ENCODE peak calls at places on chromosomes 7 and 10, in ten cellular contexts. P is anterior cingulate cortex; T is HFF-Myc; R is body of pancreas; Q is activated CD4-positive, alpha-beta T cell treated with anti-CD3 and anti-CD28 coated beads, Interleukin-2, amount 50 U/mL, for 1 hour; Z is lower lobe of right lung; A is tibial artery; G is ovary; B is AG04449; U is NCI-H1105. K is an unnamed sample.

GRCh38 chr7:125061-125471 is 67.3 kb upstream of the FAM20C start:
- DNase-seq in B (no peak), A (no peak), P (no peak), Z (no peak), T (no peak), G (no peak), Q (no peak), R (no peak), U (no peak), K (no peak)

GRCh38 chr10:122078965-122079401 is 90.0 kb downstream of the TACC2 start:
- DNase-seq in T (no peak), R (no peak), A (no peak), Z (no peak), U (no peak), G (no peak), P (no peak), Q (no peak), B (no peak), K (no peak)

GRCh38 chr7:150787321-150788281 is 12.6 kb downstream of the TMEM176B start:
- DNase-seq in A (no peak), U (no peak), P (peak), G (peak), T (no peak), R (no peak), Z (no peak), B (no peak), Q (no peak), K (no peak)

GRCh38 chr10:3110782-3111625 is 43.7 kb downstream of the PFKP start:
- DNase-seq in R (no peak), P (no peak), T (no peak), G (no peak), Q (no peak), U (no peak), Z (no peak), A (no peak), B (no peak), K (no peak)

GRCh38 chr7:116521046-116521664 is 3.7 kb upstream of the CAV1 start:
- DNase-seq in P (no peak), B (no peak), G (no peak), Q (no peak), Z (no peak), R (no peak), U (no peak), A (no peak), T (no peak), K (no peak)

GRCh38 chr10:101090597-101090996 is 28.8 kb downstream of the KAZALD1 start:
- DNase-seq in T (no peak), U (no peak), Z (no peak), Q (no peak), G (no peak), B (no peak), R (no peak), P (no peak), A (no peak), K (no peak)

GRCh38 chr7:156962897-156963296 is 13.4 kb downstream of the NOM1 start:
- DNase-seq in Z (no peak), P (no peak), Q (no peak), T (no peak), A (no peak), R (no peak), B (no peak), G (no peak), U (no peak), K (no peak)

GRCh38 chr10:48594799-48595198 is 10.1 kb downstream of the ARHGAP22 start:
- DNase-seq in U (no peak), B (no peak), A (no peak), Z (no peak), G (no peak), P (no peak), Q (no peak), T (no peak), R (no peak), K (no peak)

GRCh38 chr10:3239066-3239919 is 66.7 kb upstream of the PITRM1 start:
- DNase-seq in R (peak), A (peak), T (peak), G (peak), P (peak), U (no peak), B (no peak), Q (peak), Z (peak), K (peak)

GRCh38 chr10:131839351-131839750 is 61.5 kb upstream of the PPP2R2D start:
- DNase-seq in R (no peak), G (no peak), Z (peak), U (no peak), B (no peak), Q (no peak), A (peak), T (no peak), P (no peak), K (no peak)

GRCh38 chr7:129969881-129970446 is 17.2 kb upstream of the UBE2H start:
- DNase-seq in R (no peak), G (no peak), B (no peak), Z (peak), U (no peak), P (no peak), Q (no peak), T (peak), A (no peak), K (no peak)

GRCh38 chr10:118968482-118968881 is 61.0 kb upstream of the NANOS1 start:
- DNase-seq in T (no peak), G (no peak), P (no peak), U (no peak), Q (no peak), R (no peak), A (no peak), B (no peak), Z (no peak), K (no peak)

GRCh38 chr10:100100651-100101525 is 19.2 kb upstream of the CPN1 start:
- DNase-seq in P (no peak), G (no peak), A (no peak), Z (no peak), R (no peak), Q (no peak), T (peak), B (no peak), U (no peak), K (no peak)

GRCh38 chr10:6201511-6201975 is 1.2 kb upstream of the PFKFB3 start:
- DNase-seq in A (peak), R (peak), B (no peak), T (no peak), Q (peak), Z (peak), U (no peak), P (peak), G (peak), K (peak)

GRCh38 chr10:34467364-34467763 is 347.7 kb downstream of the PARD3 start:
- DNase-seq in P (no peak), Q (no peak), B (no peak), A (no peak), G (no peak), T (no peak), Z (no peak), R (no peak), U (no peak), K (no peak)

GRCh38 chr7:94908204-94909022 is 1.0 kb downstream of the PPP1R9A start:
- DNase-seq in T (no peak), Z (peak), G (peak), U (peak), B (no peak), A (no peak), P (peak), R (peak), Q (no peak), K (no peak)

GRCh38 chr7:40848541-40849221 is 713.9 kb downstream of the SUGCT start:
- DNase-seq in T (no peak), B (no peak), A (no peak), Z (no peak), G (no peak), P (no peak), R (no peak), Q (no peak), U (no peak), K (no peak)

GRCh38 chr7:151366872-151367207 is 25.2 kb downstream of the NUB1 start:
- DNase-seq in A (no peak), B (no peak), Z (no peak), Q (no peak), U (no peak), P (no peak), R (no peak), G (no peak), T (peak), K (no peak)

GRCh38 chr7:44466300-44467216 is 23.9 kb downstream of the NUDCD3 start:
- DNase-seq in G (no peak), T (no peak), A (no peak), Z (no peak), B (peak), R (no peak), U (no peak), P (no peak), Q (no peak), K (no peak)

GRCh38 chr7:17971392-17971791 is 31.1 kb upstream of the SNX13 start:
- DNase-seq in G (no peak), U (no peak), Z (no peak), P (no peak), A (no peak), B (no peak), Q (no peak), R (no peak), T (no peak), K (no peak)

GRCh38 chr10:29344073-29344820 is 55.4 kb downstream of the LYZL1 start:
- DNase-seq in T (no peak), R (no peak), U (no peak), A (no peak), B (no peak), Q (no peak), Z (no peak), P (no peak), G (no peak), K (no peak)

GRCh38 chr10:22372298-22372697 is 27.0 kb downstream of the SPAG6 start:
- DNase-seq in G (no peak), P (no peak), R (no peak), Q (no peak), U (no peak), T (no peak), B (no peak), Z (no peak), A (no peak), K (no peak)

GRCh38 chr7:101453617-101454016 is 90.9 kb downstream of the COL26A1 start:
- DNase-seq in B (no peak), G (no peak), U (no peak), Z (no peak), P (no peak), Q (no peak), T (no peak), R (no peak), A (no peak), K (no peak)

GRCh38 chr7:71132521-71133231 is 732 bp downstream of the GALNT17 start:
- DNase-seq in T (no peak), U (no peak), Z (no peak), G (peak), A (peak), B (no peak), P (no peak), R (peak), Q (no peak), K (no peak)

GRCh38 chr7:155883491-155884224 is 71.4 kb upstream of the SHH start:
- DNase-seq in Z (no peak), T (no peak), P (no peak), A (no peak), B (no peak), G (no peak), Q (no peak), R (no peak), U (no peak), K (no peak)

GRCh38 chr7:47320296-47320695 is 261.6 kb downstream of the TNS3 start:
- DNase-seq in Z (no peak), A (no peak), P (no peak), T (no peak), U (no peak), B (no peak), R (no peak), Q (no peak), G (no peak), K (no peak)

GRCh38 chr7:116236020-116236630 is 25.8 kb downstream of the TES start:
- DNase-seq in Z (no peak), A (no peak), T (no peak), G (peak), P (no peak), B (no peak), Q (peak), R (peak), U (peak), K (no peak)

GRCh38 chr10:48444266-48444665 is 137.8 kb downstream of the MAPK8 start:
- DNase-seq in P (no peak), U (no peak), R (peak), A (no peak), B (no peak), G (no peak), Z (no peak), Q (no peak), T (no peak), K (no peak)

GRCh38 chr10:33653584-33654367 is 319.3 kb upstream of the NRP1 start:
- DNase-seq in P (no peak), Q (no peak), U (no peak), T (no peak), A (no peak), B (peak), Z (no peak), R (no peak), G (no peak), K (no peak)

GRCh38 chr7:140542226-140542625 is 62.9 kb upstream of the MKRN1 start:
- DNase-seq in U (no peak), Z (no peak), P (no peak), A (peak), Q (no peak), G (peak), T (no peak), B (no peak), R (no peak), K (no peak)

GRCh38 chr7:16739863-16740622 is 13.5 kb upstream of the TSPAN13 start:
- DNase-seq in Q (no peak), A (no peak), Z (no peak), T (peak), U (no peak), G (no peak), R (peak), B (peak), P (no peak), K (no peak)

GRCh38 chr7:49488573-49488972 is 284.9 kb upstream of the VWC2 start:
- DNase-seq in B (no peak), Q (no peak), R (no peak), T (no peak), A (no peak), Z (no peak), G (no peak), U (no peak), P (no peak), K (no peak)

GRCh38 chr7:83976302-83976701 is 218.3 kb downstream of the SEMA3A start:
- DNase-seq in T (peak), P (no peak), B (no peak), Q (no peak), G (no peak), R (no peak), A (no peak), U (peak), Z (no peak), K (no peak)

GRCh38 chr7:123674399-123675091 is 18.9 kb downstream of the LMOD2 start:
- DNase-seq in R (no peak), Q (no peak), Z (no peak), B (peak), U (no peak), T (no peak), A (no peak), G (no peak), P (no peak), K (no peak)

GRCh38 chr7:36285276-36285675 is 104.4 kb upstream of the ANLN start:
- DNase-seq in Z (no peak), A (peak), U (no peak), T (no peak), B (no peak), R (no peak), P (peak), Q (no peak), G (no peak), K (no peak)

GRCh38 chr7:6092953-6093354 is 61.8 kb downstream of the ANKRD61 start:
- DNase-seq in R (no peak), A (no peak), Q (no peak), B (no peak), G (no peak), T (no peak), P (no peak), U (no peak), Z (no peak), K (no peak)

GRCh38 chr10:47164800-47165128 is 135.2 kb upstream of the GDF10 start:
- DNase-seq in Z (no peak), P (no peak), U (no peak), R (no peak), Q (no peak), A (no peak), B (no peak), G (no peak), T (no peak), K (no peak)

GRCh38 chr7:36615877-36616276 is 108.4 kb downstream of the AOAH start:
- DNase-seq in P (no peak), Z (no peak), A (no peak), Q (no peak), T (no peak), B (no peak), R (no peak), U (peak), G (no peak), K (no peak)

GRCh38 chr10:17101910-17102266 is 27.7 kb downstream of the CUBN start:
- DNase-seq in G (no peak), B (no peak), Z (no peak), T (no peak), R (no peak), A (no peak), P (no peak), Q (no peak), U (no peak), K (no peak)

K was measured in activated T-cell treated with anti-CD3 and anti-CD28 coated beads, Interleukin-2, amount 50 U/mL, for 1 hour.